ENCODE peak calls at places on chromosome 20, in five cellular contexts. N, S, E, Q and F are unnamed samples.

GRCh38 chr20:3927486-3928291 is 38.5 kb downstream of the PANK2 start:
- DNase-seq in S (no peak), N (no peak), E (no peak), Q (no peak), F (no peak)

GRCh38 chr20:17611540-17612286 is 41.8 kb downstream of the DSTN start:
- DNase-seq in S (no peak), N (peak), Q (peak), E (peak), F (peak)

GRCh38 chr20:63309261-63310071 is 16.5 kb downstream of the COL20A1 start:
- DNase-seq in S (no peak), E (peak), N (no peak), Q (peak), F (no peak)

GRCh38 chr20:44738779-44739477 is 6.7 kb upstream of the KCNK15 start:
- DNase-seq in N (peak), E (peak), S (peak), Q (peak), F (no peak)

GRCh38 chr20:2657241-2657640 is 4.8 kb downstream of the NOP56 start:
- DNase-seq in Q (no peak), S (no peak), N (no peak), E (no peak), F (no peak)

GRCh38 chr20:43191946-43192847 is 2.5 kb upstream of the PTPRT start:
- DNase-seq in N (no peak), Q (peak), S (no peak), E (peak), F (no peak)

GRCh38 chr20:37870294-37870693 is 32.6 kb upstream of the VSTM2L start:
- DNase-seq in S (no peak), Q (no peak), N (no peak), E (no peak), F (no peak)

GRCh38 chr20:36482044-36482473 is 59.3 kb upstream of the MYL9 start:
- DNase-seq in E (peak), S (no peak), N (no peak), Q (no peak), F (no peak)

GRCh38 chr20:42979720-42980119 is 210.0 kb downstream of the PTPRT start:
- DNase-seq in Q (no peak), N (no peak), E (no peak), S (no peak), F (no peak)

GRCh38 chr20:7926767-7927166 is 13.5 kb downstream of the HAO1 start:
- DNase-seq in S (no peak), E (no peak), N (no peak), Q (peak), F (no peak)

GRCh38 chr20:4519530-4519929 is 202.2 kb upstream of the PRND start:
- DNase-seq in Q (peak), E (no peak), N (no peak), S (no peak), F (no peak)

GRCh38 chr20:48635791-48636267 is 192.0 kb downstream of the PREX1 start:
- DNase-seq in E (no peak), S (no peak), Q (peak), N (no peak), F (no peak)

GRCh38 chr20:2230671-2231488 is 64.9 kb upstream of the TGM3 start:
- DNase-seq in E (no peak), S (no peak), Q (peak), N (no peak), F (no peak)

GRCh38 chr20:48486065-48486464 is 341.7 kb downstream of the PREX1 start:
- DNase-seq in S (no peak), Q (no peak), N (no peak), E (no peak), F (no peak)

GRCh38 chr20:38452880-38453624 is 17.9 kb upstream of the SNHG17 start:
- DNase-seq in N (no peak), Q (peak), E (no peak), S (no peak), F (no peak)

GRCh38 chr20:46220808-46221207 is 87.5 kb downstream of the CDH22 start:
- DNase-seq in E (no peak), Q (no peak), S (no peak), N (no peak), F (no peak)

GRCh38 chr20:62284448-62284847 is 18.3 kb upstream of the ADRM1 start:
- DNase-seq in S (no peak), N (no peak), Q (no peak), E (no peak), F (no peak)
- H3K27ac ChIP-seq in S (no peak), N (no peak), Q (no peak), E (no peak), F (no peak)

GRCh38 chr20:47464380-47465101 is 37.1 kb upstream of the NCOA3 start:
- DNase-seq in S (no peak), Q (peak), E (no peak), N (peak), F (peak)
- TF ChIP-seq CTCF in S (no peak), Q (peak), E (no peak), N (no peak), F (peak)

GRCh38 chr20:41173161-41173721 is 35.9 kb downstream of the PLCG1 start:
- DNase-seq in N (peak), S (peak), Q (peak), E (peak), F (peak)

GRCh38 chr20:41170386-41171105 is 33.2 kb downstream of the PLCG1 start:
- DNase-seq in S (no peak), N (no peak), E (no peak), Q (no peak), F (no peak)

GRCh38 chr20:41172296-41173140 is 35.2 kb downstream of the PLCG1 start:
- DNase-seq in S (no peak), Q (no peak), E (no peak), N (no peak), F (no peak)

GRCh38 chr20:41169791-41170351 is 32.5 kb downstream of the PLCG1 start:
- DNase-seq in E (no peak), N (no peak), Q (peak), S (no peak), F (peak)

GRCh38 chr20:41171736-41172295 is 34.5 kb downstream of the PLCG1 start:
- DNase-seq in S (no peak), N (no peak), Q (no peak), E (no peak), F (no peak)
- H3K27ac ChIP-seq in S (no peak), N (peak), Q (no peak), E (no peak), F (no peak)

GRCh38 chr20:58691773-58692578 is 624 bp upstream of the NPEPL1 start:
- DNase-seq in E (no peak), S (no peak), N (peak), Q (no peak), F (no peak)
- TF ChIP-seq CTCF in E (no peak), S (no peak), N (no peak), Q (no peak), F (no peak)

GRCh38 chr20:41230136-41230535 is 87.4 kb downstream of the ZHX3 start:
- DNase-seq in Q (no peak), E (no peak), N (no peak), S (no peak), F (no peak)
- H3K27ac ChIP-seq in Q (no peak), E (no peak), N (no peak), S (no peak), F (no peak)

GRCh38 chr20:50713677-50714101 is 17.7 kb upstream of the PARD6B start:
- DNase-seq in E (no peak), N (peak), Q (peak), S (no peak), F (no peak)
- TF ChIP-seq CTCF in E (peak), N (peak), Q (peak), S (no peak), F (peak)